ENCODE peak calls at places on chromosome 3, in five cellular contexts. G is H1, F is K562, P is HepG2, B is GM12878. I is an unnamed sample. For H3K9me3, the result is how much of the 10 kb centered on the place peaks cover.

GRCh38 chr3:64509216-64509615 is 178.6 kb downstream of the ADAMTS9 start:
- DNase-seq in B (no peak), G (no peak), F (no peak), P (no peak), I (no peak)

GRCh38 chr3:54822206-54822605 is 105.7 kb downstream of the LRTM1 start:
- DNase-seq in G (no peak), P (no peak), B (no peak), F (no peak), I (no peak)

GRCh38 chr3:155995525-155996370 is 124.6 kb upstream of the KCNAB1 start:
- DNase-seq in F (peak), P (peak), B (no peak), G (no peak), I (peak)

GRCh38 chr3:21524113-21524512 is 226.9 kb downstream of the ZNF385D start:
- DNase-seq in G (no peak), B (no peak), P (no peak), F (no peak), I (no peak)

GRCh38 chr3:122942937-122943827 is 84.4 kb downstream of the SEMA5B start:
- DNase-seq in P (peak), B (no peak), F (peak), G (peak), I (peak)

GRCh38 chr3:16595778-16596177 is 9.4 kb downstream of the DAZL start:
- DNase-seq in B (no peak), P (no peak), G (no peak), F (no peak), I (no peak)

GRCh38 chr3:49609314-49609713 is 55.0 kb downstream of the BSN start:
- DNase-seq in F (no peak), P (no peak), G (no peak), B (no peak), I (no peak)

GRCh38 chr3:171375704-171376103 is 84.5 kb downstream of the TNIK start:
- DNase-seq in B (no peak), P (no peak), G (no peak), F (peak), I (no peak)

GRCh38 chr3:115022835-115023398 is 124.2 kb downstream of the ZBTB20 start:
- DNase-seq in F (no peak), G (no peak), P (no peak), B (no peak), I (no peak)

GRCh38 chr3:45462522-45463262 is 74.3 kb downstream of the LARS2 start:
- DNase-seq in P (no peak), B (no peak), F (no peak), G (no peak), I (no peak)

GRCh38 chr3:134374791-134375541 is 719 bp upstream of the AMOTL2 start:
- DNase-seq in B (no peak), G (peak), P (peak), F (no peak), I (no peak)

GRCh38 chr3:58683001-58683845 is 16.6 kb upstream of the FAM3D start:
- DNase-seq in F (no peak), B (peak), P (no peak), G (no peak), I (peak)
- TF ChIP-seq SRF in F (no peak), B (no peak), P (no peak), G (no peak), I (no peak)

GRCh38 chr3:135965506-135966348 is at the start of gene PPP2R3A:
- DNase-seq in G (peak), F (peak), B (no peak), P (peak), I (peak)

GRCh38 chr3:135965129-135965505 is 411 bp upstream of the PPP2R3A start:
- DNase-seq in G (no peak), B (no peak), P (no peak), F (no peak), I (no peak)

GRCh38 chr3:135966349-135966695 is 794 bp downstream of the PPP2R3A start:
- DNase-seq in F (no peak), P (no peak), B (no peak), G (no peak), I (no peak)

GRCh38 chr3:135967867-135968266 is 2.3 kb downstream of the PPP2R3A start:
- DNase-seq in G (no peak), P (no peak), F (no peak), B (no peak), I (no peak)

GRCh38 chr3:135966875-135967274 is 1.3 kb downstream of the PPP2R3A start:
- DNase-seq in B (no peak), P (no peak), F (no peak), G (no peak), I (no peak)
- H3K4me2 ChIP-seq in B (peak), P (peak), F (no peak), G (peak), I (peak)

DNA sequence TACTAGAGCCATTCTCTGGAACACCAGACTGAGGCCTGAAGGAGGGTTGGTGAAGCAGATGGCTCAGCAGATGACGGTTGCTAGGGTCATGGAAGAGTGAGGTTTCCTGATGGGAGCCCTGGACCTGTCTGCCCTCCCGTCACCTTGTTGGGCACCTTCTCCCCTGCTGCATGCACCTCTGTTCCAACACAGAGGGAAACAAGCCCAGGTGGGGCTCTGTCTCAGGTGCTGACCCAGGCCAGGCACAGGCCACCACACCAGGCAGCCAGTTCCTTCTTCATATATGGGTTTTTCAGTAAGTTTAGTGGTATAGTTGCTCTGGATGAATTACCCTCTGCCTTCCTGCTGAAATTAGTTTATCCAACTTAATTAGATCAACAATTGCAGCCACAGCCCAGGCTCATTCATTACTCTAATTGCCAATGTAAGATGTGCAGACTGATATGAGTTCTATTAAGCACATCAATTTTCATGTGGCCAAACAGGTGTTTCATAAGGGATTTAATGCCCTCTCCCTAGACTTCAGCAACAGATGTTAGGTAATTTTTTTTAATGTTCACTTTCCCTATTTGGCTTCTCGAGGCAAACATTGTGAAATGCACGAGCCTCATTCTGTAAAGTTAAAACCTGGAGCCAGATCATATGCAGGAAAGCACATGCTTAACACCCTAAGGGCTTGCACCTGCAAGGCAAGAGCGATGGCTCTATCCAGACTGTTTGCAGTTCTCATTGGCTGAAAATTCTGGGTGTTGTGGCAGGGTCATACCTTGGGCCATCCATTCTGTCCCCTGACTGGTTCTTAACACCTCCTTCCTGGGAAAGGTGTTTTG is 174.8 kb downstream of the CHDH start:
- DNase-seq in P (no peak), F (no peak), B (no peak), G (no peak), I (no peak)
- H3K9me3 ChIP-seq in P (under half), F (under half), B (under half), G (under half), I (under half)

GRCh38 chr3:3827111-3827510 is 27.9 kb downstream of the LRRN1 start:
- DNase-seq in B (no peak), F (no peak), G (no peak), P (no peak), I (no peak)
- TF ChIP-seq SRF in B (no peak), F (no peak), G (no peak), P (no peak), I (no peak)

DNA sequence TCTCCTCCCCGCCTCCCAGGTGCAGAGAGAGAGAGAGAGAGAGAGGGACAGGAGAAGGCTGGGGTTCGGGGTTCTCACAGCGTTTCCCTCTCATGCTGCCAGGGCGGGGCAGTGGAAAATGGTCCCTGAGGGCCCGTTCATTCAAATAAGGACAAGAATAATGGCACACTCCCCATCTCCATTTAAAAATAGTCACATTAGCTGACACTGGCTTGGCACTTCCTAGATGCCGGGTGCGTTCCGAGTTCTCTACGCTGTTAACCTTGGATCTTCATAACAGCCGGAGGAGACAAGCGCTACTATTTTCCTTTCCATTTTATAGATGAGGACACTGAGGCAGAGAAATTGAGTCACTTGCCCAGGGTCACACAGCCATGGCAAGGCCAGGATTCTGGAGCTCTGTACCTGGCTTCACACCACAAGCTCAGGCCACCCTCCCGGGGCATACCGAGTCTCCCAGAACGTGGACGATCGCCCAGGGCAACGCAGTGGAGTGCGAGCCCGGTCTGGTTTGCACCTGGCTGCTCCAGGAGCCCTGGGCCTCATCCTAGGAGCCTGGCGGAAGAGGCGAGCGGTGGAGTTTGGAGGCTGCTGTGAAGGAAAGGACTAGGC is 608 bp upstream of the SLC6A6 start:
- DNase-seq in F (no peak), P (no peak), G (no peak), B (no peak), I (no peak)
- H3K4me2 ChIP-seq in F (peak), P (peak), G (peak), B (peak), I (peak)

DNA sequence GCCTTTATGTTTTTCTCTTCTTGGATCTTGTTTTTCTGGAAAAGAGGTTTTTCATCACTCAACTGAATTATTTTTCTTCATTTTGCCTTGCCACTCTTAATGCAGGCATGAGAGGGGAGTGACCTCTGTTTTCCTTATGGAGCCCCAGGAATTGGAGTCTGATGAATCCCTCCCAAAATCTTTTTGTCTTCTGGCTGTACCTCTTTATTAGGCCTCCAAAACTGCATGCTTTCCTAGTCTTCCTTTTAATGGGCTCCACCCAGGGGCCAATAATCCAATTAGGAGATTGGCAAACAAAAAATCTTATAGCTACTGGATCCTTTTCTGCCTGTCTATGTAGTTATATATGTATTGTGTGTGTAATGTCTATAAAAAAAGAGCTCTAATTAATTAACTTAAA is 192.4 kb upstream of the PEX5L start:
- DNase-seq in G (no peak), F (peak), P (no peak), B (no peak), I (no peak)
- H3K9me3 ChIP-seq in G (half or more), F (under half), P (half or more), B (under half), I (under half)

GRCh38 chr3:32111560-32111959 is 5.1 kb downstream of the GPD1L start:
- DNase-seq in G (no peak), F (no peak), B (no peak), P (no peak), I (no peak)
- TF ChIP-seq SRF in G (no peak), F (no peak), B (no peak), P (no peak), I (no peak)

DNA sequence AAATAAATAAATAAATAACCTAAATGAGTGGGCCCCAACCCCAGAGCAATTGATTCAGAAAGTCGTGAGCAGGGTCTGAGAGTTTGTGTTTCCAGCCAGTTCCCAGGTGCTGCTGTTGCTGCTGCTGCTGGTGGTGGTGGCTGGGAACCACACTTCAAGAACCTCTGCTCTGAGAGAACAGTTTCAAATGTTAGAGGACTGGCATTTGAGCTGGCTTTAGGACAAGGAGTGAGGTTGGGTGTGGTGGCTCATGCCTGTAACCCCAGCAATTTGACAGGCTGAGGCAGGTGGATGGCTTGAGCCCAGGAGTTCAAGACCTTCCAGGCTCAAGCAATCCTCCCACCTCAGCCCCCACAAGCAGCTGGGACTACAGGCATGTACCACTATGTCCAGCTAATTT is 123.1 kb upstream of the UBE2E1 start:
- DNase-seq in P (no peak), B (no peak), F (no peak), G (no peak), I (no peak)
- H3K4me2 ChIP-seq in P (no peak), B (no peak), F (no peak), G (no peak), I (no peak)

DNA sequence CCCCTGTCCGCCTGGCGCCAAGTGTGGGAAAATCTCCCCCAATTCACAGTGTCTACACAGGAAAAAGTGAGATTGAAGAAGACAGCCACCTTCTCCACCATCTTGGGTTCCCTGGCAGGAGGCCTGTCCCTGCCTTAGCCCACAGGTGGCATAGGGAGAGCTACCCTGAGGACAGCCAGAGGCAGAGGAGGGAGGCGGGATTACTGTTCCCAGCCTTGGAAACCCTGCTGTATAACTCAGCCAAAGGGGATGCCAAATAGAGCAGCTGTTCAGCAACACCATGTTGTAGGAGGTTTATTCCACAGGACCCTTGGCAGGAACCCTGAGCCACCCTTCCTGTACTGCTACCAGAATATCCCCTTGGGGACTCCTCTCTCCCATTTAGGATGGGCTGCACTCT is 54.8 kb downstream of the PAK2 start:
- DNase-seq in G (no peak), B (no peak), F (no peak), P (no peak), I (no peak)
- H3K9me3 ChIP-seq in G (under half), B (under half), F (under half), P (under half), I (under half)

I was measured in HCT116.